ENCODE peak calls at places on chromosomes 13 and 19, in nine cellular contexts. M, V, N, E, U, Y, X, A and Q are unnamed samples.

GRCh38 chr19:5356428-5356827 is 15.8 kb upstream of the PTPRS start:
- DNase-seq in M (no peak), V (no peak), N (no peak), E (no peak), U (peak), Y (peak), X (peak), A (no peak), Q (no peak)

GRCh38 chr19:8174706-8175105 is 25.3 kb upstream of the FBN3 start:
- DNase-seq in M (no peak), V (no peak), N (no peak), E (no peak), U (peak), Y (no peak), X (no peak), A (no peak), Q (no peak)

GRCh38 chr13:56187331-56187730 is 953.4 kb upstream of the PRR20A start:
- DNase-seq in M (no peak), V (no peak), N (no peak), E (no peak), U (no peak), Y (no peak), X (no peak), A (no peak), Q (no peak)

GRCh38 chr13:32080328-32080744 is 48.8 kb downstream of the FRY start:
- DNase-seq in M (no peak), V (no peak), N (no peak), E (no peak), U (no peak), Y (no peak), X (no peak), A (no peak), Q (peak)

GRCh38 chr13:39783051-39783450 is 127.6 kb downstream of the COG6 start:
- DNase-seq in M (no peak), V (no peak), N (no peak), E (no peak), U (peak), Y (no peak), X (no peak), A (no peak), Q (no peak)

GRCh38 chr13:48126944-48127814 is 32.3 kb upstream of the MED4 start:
- DNase-seq in M (peak), V (peak), N (peak), E (peak), U (peak), Y (peak), X (peak), A (peak), Q (peak)

GRCh38 chr19:3125900-3126524 is 9.8 kb upstream of the GNA15 start:
- DNase-seq in M (peak), V (peak), N (no peak), E (no peak), U (peak), Y (peak), X (peak), A (peak), Q (no peak)

GRCh38 chr13:113129480-113129879 is 6.9 kb downstream of the F10 start:
- DNase-seq in M (no peak), V (no peak), N (no peak), E (no peak), U (no peak), Y (no peak), X (no peak), A (no peak), Q (no peak)

GRCh38 chr19:40663712-40664692 is 26.4 kb downstream of the NUMBL start:
- DNase-seq in M (peak), V (no peak), N (no peak), E (no peak), U (no peak), Y (no peak), X (no peak), A (peak), Q (no peak)

GRCh38 chr19:46713781-46714522 is 3.0 kb downstream of the PRKD2 start:
- DNase-seq in M (peak), V (peak), N (peak), E (peak), U (peak), Y (peak), X (peak), A (peak), Q (no peak)

GRCh38 chr13:94128430-94128829 is 351.1 kb downstream of the DCT start:
- DNase-seq in M (no peak), V (peak), N (no peak), E (no peak), U (no peak), Y (no peak), X (no peak), A (no peak), Q (peak)

GRCh38 chr13:29583073-29583785 is 12.3 kb downstream of the SLC7A1 start:
- DNase-seq in M (no peak), V (no peak), N (peak), E (peak), U (peak), Y (no peak), X (no peak), A (no peak), Q (no peak)

GRCh38 chr13:75762967-75763366 is 126.8 kb downstream of the LMO7 start:
- DNase-seq in M (no peak), V (no peak), N (no peak), E (no peak), U (no peak), Y (no peak), X (no peak), A (no peak), Q (no peak)

GRCh38 chr13:75760182-75760981 is 124.3 kb downstream of the LMO7 start:
- DNase-seq in M (no peak), V (peak), N (no peak), E (no peak), U (peak), Y (no peak), X (no peak), A (no peak), Q (peak)

GRCh38 chr13:75762066-75762937 is 126.2 kb downstream of the LMO7 start:
- DNase-seq in M (peak), V (no peak), N (no peak), E (no peak), U (peak), Y (no peak), X (no peak), A (no peak), Q (no peak)

GRCh38 chr13:75759531-75759930 is 123.4 kb downstream of the LMO7 start:
- DNase-seq in M (no peak), V (no peak), N (no peak), E (no peak), U (no peak), Y (no peak), X (no peak), A (no peak), Q (no peak)

GRCh38 chr13:75761373-75761772 is 125.2 kb downstream of the LMO7 start:
- DNase-seq in M (no peak), V (no peak), N (no peak), E (no peak), U (no peak), Y (no peak), X (no peak), A (no peak), Q (no peak)
- H3K4me3 ChIP-seq in M (peak), V (peak), N (no peak), E (no peak), U (peak), Y (no peak), X (peak), A (peak), Q (peak)

GRCh38 chr19:1986357-1987162 is 29.0 kb downstream of the BTBD2 start:
- DNase-seq in M (no peak), V (no peak), N (no peak), E (no peak), U (no peak), Y (no peak), X (no peak), A (no peak), Q (no peak)

GRCh38 chr19:1985588-1986356 is 29.7 kb downstream of the BTBD2 start:
- DNase-seq in M (no peak), V (no peak), N (no peak), E (no peak), U (no peak), Y (no peak), X (no peak), A (no peak), Q (no peak)

GRCh38 chr19:1990230-1991017 is 25.1 kb downstream of the BTBD2 start:
- DNase-seq in M (no peak), V (no peak), N (no peak), E (no peak), U (no peak), Y (no peak), X (no peak), A (no peak), Q (no peak)

GRCh38 chr19:1989513-1990229 is 25.8 kb downstream of the BTBD2 start:
- DNase-seq in M (no peak), V (no peak), N (no peak), E (no peak), U (no peak), Y (no peak), X (no peak), A (no peak), Q (no peak)

DNA sequence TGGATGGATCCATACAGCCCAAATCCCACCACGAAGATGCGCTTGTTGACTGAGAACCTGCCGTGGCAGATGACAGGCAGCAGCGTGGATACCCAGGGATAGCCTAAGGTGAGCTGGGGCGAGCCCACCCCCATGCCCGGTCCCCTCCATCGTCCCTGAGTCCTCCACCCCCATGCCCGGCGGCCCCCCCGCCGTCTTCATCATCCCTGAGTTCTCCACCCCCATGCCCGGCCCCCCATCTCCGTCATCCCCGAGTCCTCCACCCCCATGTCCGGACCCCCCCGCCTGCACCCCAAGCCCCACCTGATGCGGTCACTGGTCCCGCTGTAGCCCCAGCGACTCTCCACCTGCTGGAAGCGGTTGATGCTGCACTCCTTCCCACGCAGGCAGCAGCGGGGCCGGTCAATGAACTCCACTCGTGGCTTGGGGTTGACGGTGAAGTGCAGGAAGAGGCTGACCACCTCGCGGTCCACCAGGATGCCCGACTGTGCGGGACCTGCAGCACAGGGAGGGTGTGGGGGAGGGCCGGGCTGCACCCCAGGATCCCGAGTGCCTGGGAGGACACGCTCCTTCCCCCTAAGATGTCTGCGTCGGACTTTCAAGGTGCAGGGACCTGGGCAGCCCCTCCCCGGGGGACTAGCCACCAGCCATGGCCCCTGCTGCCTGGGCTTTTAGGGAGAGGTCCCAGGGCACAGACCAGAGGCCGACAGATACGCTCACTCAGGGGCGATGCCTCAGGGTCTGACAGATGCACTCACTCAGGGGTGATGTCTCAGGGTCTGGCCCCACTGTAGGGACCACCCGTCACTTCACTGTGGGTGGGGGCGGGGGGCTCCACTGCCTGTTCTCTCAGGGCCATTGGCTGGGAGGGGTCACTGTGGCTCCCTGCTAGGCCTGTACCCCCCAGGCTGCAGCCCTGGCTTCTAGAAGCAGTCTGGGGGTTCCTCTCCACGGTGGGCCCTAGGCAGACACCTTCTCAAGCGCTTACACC is 28.0 kb downstream of the BTBD2 start:
- DNase-seq in M (no peak), V (no peak), N (no peak), E (no peak), U (no peak), Y (no peak), X (no peak), A (no peak), Q (no peak)
- TF ChIP-seq CTCF in M (no peak), V (no peak), N (no peak), E (no peak), U (no peak), Y (no peak), X (no peak), A (no peak), Q (no peak)

GRCh38 chr19:17455308-17455707 is 5.4 kb downstream of the NXNL1 start:
- DNase-seq in M (no peak), V (no peak), N (no peak), E (no peak), U (no peak), Y (no peak), X (no peak), A (no peak), Q (no peak)
- H3K4me3 ChIP-seq in M (no peak), V (no peak), N (no peak), E (no peak), U (no peak), Y (no peak), X (no peak), A (no peak), Q (no peak)

DNA sequence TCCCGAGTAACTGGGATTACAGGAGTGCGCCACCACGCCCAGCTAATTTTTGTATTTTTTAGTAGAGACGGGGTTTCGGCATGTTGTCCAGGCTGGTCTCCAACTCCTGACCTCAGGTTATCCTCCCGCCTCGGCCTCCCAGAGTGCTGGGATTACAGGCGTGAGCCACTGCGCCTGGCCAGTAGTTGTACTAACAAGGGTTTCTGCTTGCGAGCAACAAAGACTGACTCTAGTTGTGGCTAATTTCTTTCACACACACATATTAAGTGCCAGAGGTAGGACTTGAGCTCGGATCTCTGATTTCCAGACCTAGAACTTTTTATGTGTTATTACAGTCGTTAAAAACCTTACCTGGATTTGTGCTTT is 628 bp upstream of the PCCA start:
- DNase-seq in M (no peak), V (no peak), N (no peak), E (no peak), U (no peak), Y (peak), X (no peak), A (no peak), Q (no peak)
- TF ChIP-seq CTCF in M (no peak), V (no peak), N (no peak), E (no peak), U (no peak), Y (no peak), X (no peak), A (no peak), Q (no peak)

GRCh38 chr13:61136515-61136914 is 279.1 kb downstream of the PCDH20 start:
- DNase-seq in M (no peak), V (no peak), N (no peak), E (no peak), U (no peak), Y (no peak), X (no peak), A (no peak), Q (no peak)

GRCh38 chr13:61136101-61136500 is 279.5 kb downstream of the PCDH20 start:
- DNase-seq in M (no peak), V (no peak), N (no peak), E (no peak), U (no peak), Y (no peak), X (no peak), A (no peak), Q (no peak)

GRCh38 chr13:61138857-61139256 is 276.8 kb downstream of the PCDH20 start:
- DNase-seq in M (no peak), V (no peak), N (no peak), E (no peak), U (no peak), Y (no peak), X (no peak), A (no peak), Q (no peak)

DNA sequence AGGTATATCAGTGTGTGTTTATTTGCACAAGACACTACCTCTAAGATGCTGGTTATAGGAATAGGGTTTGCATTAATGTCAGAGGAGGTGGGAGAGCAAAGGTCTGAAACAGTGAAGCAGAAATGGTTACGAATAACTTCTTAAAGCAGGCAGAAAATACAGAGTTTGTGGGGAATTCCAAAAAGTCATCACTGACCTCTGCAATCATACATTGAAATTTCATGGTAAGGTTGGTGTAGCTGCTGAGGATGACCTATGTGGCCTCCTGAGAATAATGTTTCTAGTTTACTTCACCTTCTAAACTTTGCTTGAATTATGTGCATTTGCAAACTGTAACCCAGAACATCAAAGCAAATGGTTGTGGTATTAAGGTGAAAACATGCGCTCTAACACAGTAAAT is 280.1 kb downstream of the PCDH20 start:
- DNase-seq in M (no peak), V (no peak), N (no peak), E (no peak), U (no peak), Y (no peak), X (no peak), A (no peak), Q (no peak)
- H3K4me3 ChIP-seq in M (no peak), V (no peak), N (no peak), E (no peak), U (no peak), Y (no peak), X (no peak), A (no peak), Q (no peak)